ENCODE peak calls at places on chromosomes 4 and X, in seven cellular contexts. Q is sigmoid colon, O is heart left ventricle, V is left ventricle myocardium inferior, Z is HepG2, W is IMR-90, U is vagina. D is an unnamed sample. For H3K4me1, the result is how much of the 10 kb centered on the place peaks cover.

GRCh38 chr4:75639124-75639695 is 8.9 kb upstream of the CDKL2 start:
- DNase-seq in Q (no peak), O (no peak), V (no peak), Z (no peak), W (no peak), U (no peak), D (no peak)

GRCh38 chrX:115892787-115893671 is 277.5 kb upstream of the AGTR2 start:
- DNase-seq in Q (peak), O (peak), V (no peak), Z (peak), W (peak), U (no peak), D (no peak)

GRCh38 chr4:41550308-41550707 is 12.4 kb downstream of the LIMCH1 start:
- DNase-seq in Q (no peak), O (no peak), V (no peak), Z (no peak), W (no peak), U (no peak), D (no peak)

GRCh38 chr4:4388836-4389575 is 2.1 kb downstream of the NSG1 start:
- DNase-seq in Q (peak), O (no peak), V (no peak), Z (no peak), W (no peak), U (no peak), D (no peak)

GRCh38 chr4:99710681-99711345 is 53.2 kb upstream of the C4orf54 start:
- DNase-seq in Q (no peak), O (no peak), V (no peak), Z (no peak), W (peak), U (no peak), D (no peak)

GRCh38 chr4:8238061-8238511 is 31.5 kb upstream of the HTRA3 start:
- DNase-seq in Q (no peak), O (no peak), V (no peak), Z (no peak), W (no peak), U (no peak), D (no peak)

GRCh38 chr4:39514888-39515401 is 12.3 kb downstream of the UGDH start:
- DNase-seq in Q (no peak), O (no peak), V (no peak), Z (peak), W (peak), U (no peak), D (no peak)

GRCh38 chr4:24419147-24420034 is 165.0 kb downstream of the DHX15 start:
- DNase-seq in Q (peak), O (peak), V (peak), Z (peak), W (peak), U (no peak), D (peak)

GRCh38 chrX:77960567-77960966 is 8.9 kb downstream of the PGAM4 start:
- DNase-seq in Q (no peak), O (no peak), V (no peak), Z (no peak), W (no peak), U (no peak), D (no peak)

GRCh38 chr4:52102587-52102986 is 51.5 kb downstream of the SPATA18 start:
- DNase-seq in Q (no peak), O (no peak), V (no peak), Z (no peak), W (peak), U (no peak), D (no peak)

GRCh38 chr4:176226736-176227135 is 31.4 kb upstream of the SPATA4 start:
- DNase-seq in Q (no peak), O (no peak), V (no peak), Z (no peak), W (peak), U (no peak), D (no peak)

GRCh38 chr4:154084864-154085263 is 296.0 kb upstream of the SFRP2 start:
- DNase-seq in Q (no peak), O (no peak), V (no peak), Z (no peak), W (no peak), U (no peak), D (no peak)

GRCh38 chr4:180798016-180798574 is 1445.1 kb upstream of the TENM3 start:
- DNase-seq in Q (no peak), O (no peak), V (no peak), Z (no peak), W (no peak), U (no peak), D (no peak)

GRCh38 chrX:80335062-80335830 is 85.0 kb upstream of the TENT5D start:
- DNase-seq in Q (peak), O (peak), V (peak), Z (no peak), W (no peak), U (no peak), D (peak)

GRCh38 chr4:88283661-88284377 is 542 bp downstream of the PPM1K start:
- DNase-seq in Q (peak), O (peak), V (peak), Z (peak), W (peak), U (no peak), D (peak)

GRCh38 chrX:99800016-99800415 is 610.1 kb downstream of the PCDH19 start:
- DNase-seq in Q (no peak), O (no peak), V (no peak), Z (no peak), W (no peak), U (no peak), D (no peak)

GRCh38 chr4:44447563-44448504 is 775 bp downstream of the KCTD8 start:
- DNase-seq in Q (peak), O (peak), V (peak), Z (no peak), W (no peak), U (no peak), D (peak)

GRCh38 chr4:57865264-57865663 is 755.1 kb upstream of the IGFBP7 start:
- DNase-seq in Q (no peak), O (no peak), V (no peak), Z (no peak), W (no peak), U (no peak), D (no peak)

GRCh38 chr4:113384600-113384999 is 335.1 kb downstream of the ANK2 start:
- DNase-seq in Q (no peak), O (no peak), V (no peak), Z (no peak), W (peak), U (no peak), D (no peak)

GRCh38 chr4:151727365-151727764 is 33.4 kb downstream of the GATB start:
- DNase-seq in Q (no peak), O (no peak), V (no peak), Z (no peak), W (peak), U (no peak), D (no peak)

GRCh38 chr4:110787781-110788180 is 164.9 kb upstream of the PITX2 start:
- DNase-seq in Q (no peak), O (no peak), V (no peak), Z (no peak), W (peak), U (no peak), D (no peak)

DNA sequence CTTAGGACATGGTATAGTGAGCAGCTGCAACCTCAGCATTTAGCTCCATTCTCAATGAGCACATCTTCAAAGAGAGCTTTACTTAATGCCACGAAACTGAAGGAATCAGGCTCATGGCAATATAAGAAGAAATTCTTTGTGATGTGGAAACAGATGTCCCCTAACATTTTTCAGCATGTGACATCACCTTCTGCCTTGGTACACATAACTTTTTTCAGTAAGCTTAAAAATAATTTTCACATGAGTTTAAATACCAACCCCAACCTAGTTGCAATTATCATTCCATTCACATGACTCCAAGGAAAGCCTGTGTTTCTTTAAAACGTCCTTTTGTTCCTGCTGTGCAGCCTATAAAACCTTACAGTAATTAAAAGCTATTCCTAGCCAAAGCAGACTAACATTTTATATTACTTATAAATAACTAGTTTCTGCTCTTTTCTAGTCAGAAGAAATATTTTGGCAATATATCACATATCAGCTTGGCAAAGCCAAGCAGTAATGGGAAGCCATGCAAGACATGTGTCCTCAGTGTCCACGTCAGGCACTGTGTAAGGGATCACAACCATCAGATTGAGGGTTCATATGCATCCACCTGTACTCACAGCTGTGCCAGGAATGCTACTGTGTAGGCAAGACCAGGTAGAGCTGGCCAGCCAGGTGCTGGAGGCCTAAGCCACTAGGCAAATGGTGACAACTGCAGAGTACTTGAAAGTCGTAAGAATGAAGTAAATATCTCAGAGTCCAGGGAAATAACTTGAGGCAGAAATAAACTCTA is 466.6 kb downstream of the INPP4B start:
- DNase-seq in Q (no peak), O (no peak), V (no peak), Z (no peak), W (peak), U (no peak), D (no peak)
- H3K4me1 ChIP-seq in Q (under half), O (under half), V (half or more), Z (under half), W (under half), U (under half), D (under half)

DNA sequence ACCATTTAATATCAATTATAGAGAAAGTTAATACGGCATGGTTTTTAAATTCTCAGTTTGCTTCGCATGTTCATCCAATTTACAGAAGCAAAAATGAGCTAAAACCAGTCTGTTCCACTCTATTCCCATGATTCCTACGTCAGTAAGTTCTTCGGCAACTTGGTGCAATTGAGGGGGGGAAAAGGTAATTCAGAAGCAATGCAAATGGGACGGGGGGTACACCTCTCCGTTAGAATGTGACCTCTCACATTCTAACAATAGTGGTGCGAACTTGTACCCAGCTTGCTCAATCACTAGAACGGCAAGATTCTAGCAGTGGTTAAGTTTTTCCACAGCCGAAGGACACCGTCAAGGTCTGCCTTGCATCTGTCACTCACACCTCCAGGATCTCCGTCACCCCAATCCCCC is 711 bp downstream of the PLA2G12A start:
- DNase-seq in Q (no peak), O (no peak), V (no peak), Z (no peak), W (peak), U (no peak), D (no peak)
- TF ChIP-seq CTCF in Q (no peak), O (no peak), V (no peak), Z (no peak), W (no peak), U (no peak), D (no peak)

GRCh38 chrX:20515841-20516461 is 249.2 kb upstream of the RPS6KA3 start:
- DNase-seq in Q (no peak), O (no peak), V (no peak), Z (peak), W (peak), U (no peak), D (no peak)
- H3K4me1 ChIP-seq in Q (under half), O (under half), V (under half), Z (under half), W (under half), U (under half), D (under half)

GRCh38 chr4:170854097-170854496 is 764.3 kb upstream of the AADAT start:
- DNase-seq in Q (no peak), O (no peak), V (no peak), Z (no peak), W (no peak), U (no peak), D (no peak)

GRCh38 chr4:170853422-170854021 is 763.8 kb upstream of the AADAT start:
- DNase-seq in Q (no peak), O (peak), V (peak), Z (peak), W (no peak), U (no peak), D (no peak)

DNA sequence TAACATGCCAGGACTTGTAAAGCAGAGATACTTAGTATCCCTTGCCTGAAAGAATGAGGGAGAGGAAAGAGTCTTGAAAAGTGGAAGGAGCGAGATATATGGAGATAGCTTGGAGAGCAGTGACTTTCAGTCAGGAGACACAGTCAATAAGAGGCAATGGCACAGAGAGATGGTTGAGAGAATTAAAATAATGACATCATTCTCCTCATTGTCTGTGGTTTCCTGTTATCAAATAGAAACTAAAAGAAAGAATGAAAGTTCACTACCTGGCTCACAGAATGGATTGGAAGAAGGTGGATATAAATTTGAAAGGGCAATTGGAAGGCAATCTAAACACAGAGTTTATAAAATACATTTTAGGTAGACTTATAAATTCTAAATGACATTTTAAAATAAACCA is 760.2 kb upstream of the AADAT start:
- DNase-seq in Q (no peak), O (no peak), V (no peak), Z (no peak), W (no peak), U (no peak), D (no peak)
- TF ChIP-seq CTCF in Q (no peak), O (no peak), V (no peak), Z (no peak), W (no peak), U (no peak), D (no peak)

GRCh38 chr4:185840953-185841352 is 29.0 kb upstream of the SORBS2 start:
- DNase-seq in Q (no peak), O (no peak), V (no peak), Z (no peak), W (no peak), U (no peak), D (no peak)
- H3K4me1 ChIP-seq in Q (half or more), O (under half), V (under half), Z (under half), W (under half), U (under half), D (under half)

DNA sequence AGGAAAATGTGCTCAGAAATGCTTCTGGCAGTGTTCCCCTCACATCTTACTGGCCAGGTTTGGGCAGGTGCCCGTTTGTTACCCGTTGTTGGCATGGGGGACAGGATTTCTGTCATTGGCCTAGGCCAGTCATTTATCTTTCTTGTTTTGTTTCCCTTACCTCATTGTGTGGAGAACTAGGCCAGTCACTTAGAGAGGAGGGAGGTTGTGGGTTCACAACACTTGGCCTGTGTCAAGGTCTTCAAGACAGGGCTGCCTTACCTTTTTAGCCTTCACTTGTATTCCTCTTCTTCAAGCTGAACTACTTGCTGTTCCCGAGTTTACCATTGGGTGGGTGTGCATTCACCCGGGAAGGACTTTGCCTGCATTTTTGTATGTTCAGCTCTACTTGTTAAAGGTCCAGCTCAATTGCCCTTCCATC is 17.7 kb downstream of the SNX25 start:
- DNase-seq in Q (no peak), O (no peak), V (no peak), Z (peak), W (peak), U (no peak), D (no peak)
- TF ChIP-seq CTCF in Q (no peak), O (no peak), V (peak), Z (peak), W (no peak), U (no peak), D (no peak)

DNA sequence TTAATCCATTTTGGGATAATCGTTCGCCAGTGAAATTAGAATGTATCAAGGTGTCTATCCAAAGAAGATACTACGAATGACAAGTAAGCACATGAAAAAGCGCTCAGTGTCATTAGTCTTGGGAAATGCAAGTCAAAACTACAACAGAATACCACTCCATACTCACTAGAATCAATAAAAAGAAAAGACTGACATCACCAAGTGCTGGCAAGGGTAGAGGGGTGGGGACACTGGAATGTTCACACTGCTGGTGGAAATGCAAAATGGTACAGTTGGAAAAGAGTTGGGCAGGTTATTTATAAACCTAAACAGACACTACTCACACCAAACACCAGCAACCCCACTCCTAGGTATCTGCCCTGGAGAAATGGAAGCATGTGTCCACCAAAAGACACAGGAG is 11.2 kb downstream of the WDR1 start:
- DNase-seq in Q (no peak), O (no peak), V (no peak), Z (no peak), W (no peak), U (no peak), D (no peak)
- H3K4me1 ChIP-seq in Q (half or more), O (half or more), V (half or more), Z (half or more), W (half or more), U (half or more), D (half or more)

GRCh38 chr4:183107891-183108459 is 8.9 kb downstream of the WWC2 start:
- DNase-seq in Q (no peak), O (no peak), V (no peak), Z (no peak), W (peak), U (no peak), D (no peak)

GRCh38 chr4:183110244-183110643 is 11.2 kb downstream of the WWC2 start:
- DNase-seq in Q (no peak), O (no peak), V (no peak), Z (no peak), W (no peak), U (no peak), D (no peak)

GRCh38 chr4:183111452-183111885 is 12.4 kb downstream of the WWC2 start:
- DNase-seq in Q (no peak), O (no peak), V (no peak), Z (peak), W (no peak), U (no peak), D (no peak)

GRCh38 chr4:183105092-183105491 is 6.0 kb downstream of the WWC2 start:
- DNase-seq in Q (no peak), O (no peak), V (no peak), Z (no peak), W (no peak), U (no peak), D (no peak)

DNA sequence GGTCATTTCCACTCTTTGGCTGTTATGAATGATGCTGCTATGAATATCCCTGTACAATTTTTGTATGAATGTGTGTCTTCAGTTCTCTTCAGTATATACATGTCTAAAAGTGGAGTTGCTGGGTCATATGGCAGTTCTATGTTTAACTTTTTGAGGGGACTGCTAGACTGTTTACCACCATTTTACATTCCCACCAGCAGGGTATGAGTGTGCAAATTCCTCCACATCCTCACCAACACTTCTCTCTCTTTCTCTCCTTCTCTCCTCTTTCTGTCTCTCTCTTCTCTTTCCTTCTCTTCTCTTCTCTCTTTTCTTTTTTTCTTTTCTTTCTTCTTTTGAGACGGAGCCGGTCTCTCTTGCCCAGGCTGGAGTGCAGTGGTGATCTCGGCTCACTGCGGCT is 7.8 kb downstream of the WWC2 start:
- DNase-seq in Q (no peak), O (no peak), V (no peak), Z (peak), W (peak), U (no peak), D (no peak)
- TF ChIP-seq CTCF in Q (no peak), O (no peak), V (no peak), Z (no peak), W (peak), U (no peak), D (no peak)

DNA sequence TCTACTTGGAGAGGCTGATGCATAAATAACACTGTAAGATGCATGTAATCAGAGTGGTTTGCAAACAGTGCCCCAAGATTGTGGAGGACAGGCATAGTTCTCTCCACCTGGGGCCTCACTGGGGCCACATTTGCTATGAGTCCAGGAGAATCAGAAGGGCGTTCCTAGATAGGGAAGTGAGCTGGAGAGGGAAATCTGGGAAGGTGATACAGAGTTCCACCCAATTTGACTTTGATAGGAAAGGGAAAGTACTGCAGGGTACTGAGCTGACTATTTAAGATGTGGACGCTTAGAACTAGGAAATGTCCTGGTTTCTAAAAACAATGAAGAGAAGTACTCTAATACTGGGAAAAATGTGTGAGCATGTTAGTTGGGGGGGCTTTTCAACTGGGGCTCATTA is 33.9 kb downstream of the FAM9C start:
- DNase-seq in Q (no peak), O (no peak), V (no peak), Z (no peak), W (no peak), U (no peak), D (no peak)
- H3K4me1 ChIP-seq in Q (under half), O (under half), V (under half), Z (under half), W (under half), U (under half), D (under half)

D was measured in tibial artery.